ENCODE peak calls at places on chromosomes 3 and 15, in four cellular contexts. One of them, this sample, is unnamed.

GRCh38 chr3:122314467-122314866 is 10.6 kb upstream of the CSTA start:
- DNase-seq in IMR-90: peak
- DNase-seq in H1: no peak
- DNase-seq in mesendoderm: no peak
- DNase-seq in this sample: no peak

GRCh38 chr3:78066287-78066686 is 1026.4 kb downstream of the ROBO2 start:
- DNase-seq in IMR-90: no peak
- DNase-seq in H1: no peak
- DNase-seq in mesendoderm: no peak
- DNase-seq in this sample: no peak

GRCh38 chr15:45630958-45631691 is 3.7 kb upstream of the SQOR start:
- DNase-seq in IMR-90: peak
- DNase-seq in H1: no peak
- DNase-seq in mesendoderm: peak
- DNase-seq in this sample: peak

GRCh38 chr15:50107591-50108408 is 11.2 kb downstream of the ATP8B4 start:
- DNase-seq in IMR-90: no peak
- DNase-seq in H1: no peak
- DNase-seq in mesendoderm: no peak
- DNase-seq in this sample: no peak

GRCh38 chr3:155921486-155921885 is 51.0 kb downstream of the GMPS start:
- DNase-seq in IMR-90: no peak
- DNase-seq in H1: no peak
- DNase-seq in mesendoderm: no peak
- DNase-seq in this sample: no peak

GRCh38 chr3:70570584-70570983 is 258.1 kb upstream of the MDFIC2 start:
- DNase-seq in IMR-90: no peak
- DNase-seq in H1: no peak
- DNase-seq in mesendoderm: no peak
- DNase-seq in this sample: no peak

GRCh38 chr15:63942486-63943365 is 103.6 kb downstream of the DAPK2 start:
- DNase-seq in IMR-90: no peak
- DNase-seq in H1: peak
- DNase-seq in mesendoderm: peak
- DNase-seq in this sample: no peak

GRCh38 chr15:83846847-83847246 is 192.9 kb downstream of the ADAMTSL3 start:
- DNase-seq in IMR-90: peak
- DNase-seq in H1: no peak
- DNase-seq in mesendoderm: no peak
- DNase-seq in this sample: peak

GRCh38 chr15:41935566-41936020 is 36.8 kb downstream of the EHD4 start:
- DNase-seq in IMR-90: no peak
- DNase-seq in H1: no peak
- DNase-seq in mesendoderm: no peak
- DNase-seq in this sample: peak

GRCh38 chr3:183158552-183159006 is 4.0 kb downstream of the LAMP3 start:
- DNase-seq in IMR-90: peak
- DNase-seq in H1: no peak
- DNase-seq in mesendoderm: peak
- DNase-seq in this sample: peak

GRCh38 chr15:60374628-60375081 is 23.1 kb downstream of the ANXA2 start:
- DNase-seq in IMR-90: peak
- DNase-seq in H1: no peak
- DNase-seq in mesendoderm: peak
- DNase-seq in this sample: peak

GRCh38 chr3:120070263-120070981 is 23.8 kb downstream of the GSK3B start:
- DNase-seq in IMR-90: no peak
- DNase-seq in H1: no peak
- DNase-seq in mesendoderm: no peak
- DNase-seq in this sample: no peak
- H3K4ac ChIP-seq in IMR-90: no peak
- H3K4ac ChIP-seq in H1: no peak
- H3K4ac ChIP-seq in mesendoderm: no peak
- H3K4ac ChIP-seq in this sample: no peak

GRCh38 chr3:3559786-3560185 is 239.4 kb upstream of the LRRN1 start:
- DNase-seq in IMR-90: no peak
- DNase-seq in H1: no peak
- DNase-seq in mesendoderm: no peak
- DNase-seq in this sample: no peak
- H3K4ac ChIP-seq in IMR-90: no peak
- H3K4ac ChIP-seq in H1: no peak
- H3K4ac ChIP-seq in mesendoderm: no peak
- H3K4ac ChIP-seq in this sample: no peak

DNA sequence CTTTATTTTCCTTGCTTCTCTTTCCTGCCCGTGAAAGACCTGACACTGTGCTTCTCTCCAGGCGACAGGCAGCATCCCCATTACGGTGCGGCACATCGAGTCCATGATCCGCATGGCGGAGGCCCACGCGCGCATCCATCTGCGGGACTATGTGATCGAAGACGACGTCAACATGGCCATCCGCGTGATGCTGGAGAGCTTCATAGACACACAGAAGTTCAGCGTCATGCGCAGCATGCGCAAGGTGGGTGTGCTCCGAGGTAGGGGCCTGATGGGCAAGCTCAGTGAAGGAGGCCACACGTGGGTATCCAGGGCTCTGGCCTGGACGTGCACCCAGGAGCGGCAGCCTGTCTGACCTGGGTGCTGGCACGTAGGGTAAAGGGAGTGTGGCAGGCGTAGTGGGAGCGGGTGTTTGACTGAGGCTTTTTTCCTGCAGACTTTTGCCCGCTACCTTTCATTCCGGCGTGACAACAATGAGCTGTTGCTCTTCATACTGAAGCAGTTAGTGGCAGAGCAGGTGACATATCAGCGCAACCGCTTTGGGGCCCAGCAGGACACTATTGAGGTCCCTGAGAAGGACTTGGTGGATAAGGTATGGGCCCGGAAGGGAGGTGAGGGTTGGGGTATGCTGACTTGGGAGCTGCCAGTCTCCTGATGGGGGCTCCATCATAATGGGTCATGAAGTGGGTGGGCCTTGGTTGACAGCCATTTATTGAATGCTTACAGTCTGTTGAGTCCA is 8.2 kb upstream of the PODXL2 start:
- DNase-seq in IMR-90: no peak
- DNase-seq in H1: no peak
- DNase-seq in mesendoderm: no peak
- DNase-seq in this sample: no peak
- H3K4ac ChIP-seq in IMR-90: no peak
- H3K4ac ChIP-seq in H1: no peak
- H3K4ac ChIP-seq in mesendoderm: no peak
- H3K4ac ChIP-seq in this sample: no peak

GRCh38 chr3:58434511-58434910 is 879 bp upstream of the PDHB start:
- DNase-seq in IMR-90: no peak
- DNase-seq in H1: no peak
- DNase-seq in mesendoderm: peak
- DNase-seq in this sample: peak
- H3K4ac ChIP-seq in IMR-90: peak
- H3K4ac ChIP-seq in H1: no peak
- H3K4ac ChIP-seq in mesendoderm: no peak
- H3K4ac ChIP-seq in this sample: no peak

GRCh38 chr15:89247441-89247840 is 3.7 kb downstream of the FANCI start:
- DNase-seq in IMR-90: no peak
- DNase-seq in H1: no peak
- DNase-seq in mesendoderm: no peak
- DNase-seq in this sample: no peak

GRCh38 chr15:89244512-89244869 is 712 bp downstream of the FANCI start:
- DNase-seq in IMR-90: peak
- DNase-seq in H1: no peak
- DNase-seq in mesendoderm: no peak
- DNase-seq in this sample: peak

GRCh38 chr15:89243691-89244511 is at the start of gene FANCI:
- DNase-seq in IMR-90: peak
- DNase-seq in H1: peak
- DNase-seq in mesendoderm: peak
- DNase-seq in this sample: peak

GRCh38 chr15:89248584-89248983 is 4.8 kb downstream of the FANCI start:
- DNase-seq in IMR-90: no peak
- DNase-seq in H1: no peak
- DNase-seq in mesendoderm: no peak
- DNase-seq in this sample: no peak

GRCh38 chr15:89243046-89243690 is 611 bp upstream of the FANCI start:
- DNase-seq in IMR-90: peak
- DNase-seq in H1: no peak
- DNase-seq in mesendoderm: no peak
- DNase-seq in this sample: no peak
- H3K4ac ChIP-seq in IMR-90: peak
- H3K4ac ChIP-seq in H1: peak
- H3K4ac ChIP-seq in mesendoderm: no peak
- H3K4ac ChIP-seq in this sample: peak

GRCh38 chr15:98666841-98667240 is 18.5 kb downstream of the IGF1R start:
- DNase-seq in IMR-90: no peak
- DNase-seq in H1: peak
- DNase-seq in mesendoderm: no peak
- DNase-seq in this sample: peak

GRCh38 chr15:98667521-98668179 is 19.3 kb downstream of the IGF1R start:
- DNase-seq in IMR-90: no peak
- DNase-seq in H1: peak
- DNase-seq in mesendoderm: peak
- DNase-seq in this sample: no peak

GRCh38 chr15:98669638-98670037 is 21.3 kb downstream of the IGF1R start:
- DNase-seq in IMR-90: no peak
- DNase-seq in H1: peak
- DNase-seq in mesendoderm: no peak
- DNase-seq in this sample: no peak

GRCh38 chr15:98666441-98666840 is 18.1 kb downstream of the IGF1R start:
- DNase-seq in IMR-90: no peak
- DNase-seq in H1: peak
- DNase-seq in mesendoderm: no peak
- DNase-seq in this sample: no peak

GRCh38 chr15:98668566-98669308 is 20.4 kb downstream of the IGF1R start:
- DNase-seq in IMR-90: peak
- DNase-seq in H1: no peak
- DNase-seq in mesendoderm: no peak
- DNase-seq in this sample: peak
- H3K4ac ChIP-seq in IMR-90: peak
- H3K4ac ChIP-seq in H1: no peak
- H3K4ac ChIP-seq in mesendoderm: no peak
- H3K4ac ChIP-seq in this sample: peak

This sample was measured in mesenchymal stem cell.